ENCODE peak calls at places on chromosomes 1 and 21, in five cellular contexts. G is neural progenitor cell, P is SK-N-SH, U is HCT116, O is PC-3. B is an unnamed sample.

GRCh38 chr21:45257673-45258341 is 29.9 kb downstream of the POFUT2 start:
- DNase-seq in U (no peak), O (no peak), P (peak; percentile 32), G (peak; percentile 33), B (no peak)

GRCh38 chr1:110243581-110243980 is 33.5 kb downstream of the KCNC4 start:
- DNase-seq in G (peak; percentile 46), P (no peak), O (no peak), U (no peak), B (peak; percentile 74)

GRCh38 chr1:44040856-44041255 is 9.6 kb upstream of the SLC6A9 start:
- DNase-seq in G (no peak), P (no peak), O (peak; percentile 38), U (no peak), B (no peak)

GRCh38 chr1:156245451-156246232 is 2.2 kb downstream of the PAQR6 start:
- DNase-seq in U (no peak), P (peak; percentile 42), O (no peak), G (no peak), B (no peak)

GRCh38 chr1:113834716-113835115 is 22.4 kb upstream of the RSBN1 start:
- DNase-seq in P (no peak), O (peak; percentile 9), G (no peak), U (no peak), B (no peak)

GRCh38 chr21:15441060-15441493 is 288.7 kb upstream of the USP25 start:
- DNase-seq in O (no peak), G (peak; percentile 84), P (no peak), U (no peak), B (no peak)

GRCh38 chr1:6703016-6703415 is 1.4 kb upstream of the DNAJC11 start:
- DNase-seq in P (no peak), G (no peak), O (no peak), U (no peak), B (no peak)

GRCh38 chr1:53384796-53385195 is 56.9 kb upstream of the LRP8 start:
- DNase-seq in U (no peak), P (no peak), O (no peak), G (no peak), B (no peak)

GRCh38 chr1:10824821-10825540 is 28.5 kb upstream of the CASZ1 start:
- DNase-seq in O (peak; percentile 76), U (peak; percentile 10), G (no peak), P (no peak), B (no peak)

GRCh38 chr21:31203371-31204054 is 140.5 kb downstream of the TIAM1 start:
- DNase-seq in G (no peak), U (peak; percentile 18), P (no peak), O (peak; percentile 54), B (no peak)

GRCh38 chr21:45074048-45074817 is at the start of gene ADARB1:
- DNase-seq in P (peak; percentile 98), G (peak; percentile 90), U (no peak), O (peak; percentile 62), B (peak; percentile 75)

GRCh38 chr1:222627232-222627631 is 9.3 kb downstream of the MIA3 start:
- DNase-seq in P (no peak), G (no peak), O (peak; percentile 43), U (no peak), B (no peak)

GRCh38 chr1:31166462-31166861 is 73.2 kb downstream of the NKAIN1 start:
- DNase-seq in P (no peak), U (no peak), G (no peak), O (no peak), B (no peak)

GRCh38 chr1:19113362-19114092 is 96.5 kb downstream of the UBR4 start:
- DNase-seq in P (peak; percentile 48), O (peak; percentile 61), G (peak; percentile 39), U (peak; percentile 33), B (peak; percentile 36)

GRCh38 chr1:233844275-233844674 is 60.2 kb upstream of the SLC35F3 start:
- DNase-seq in O (no peak), U (no peak), G (no peak), P (no peak), B (no peak)

GRCh38 chr1:200224315-200224714 is 185.5 kb downstream of the ZNF281 start:
- DNase-seq in G (no peak), U (no peak), P (no peak), O (no peak), B (no peak)

GRCh38 chr1:46800742-46801141 is 1.9 kb downstream of the CYP4B1 start:
- DNase-seq in O (no peak), G (no peak), P (no peak), U (no peak), B (no peak)

GRCh38 chr1:105997516-105997915 is 1059.0 kb upstream of the PRMT6 start:
- DNase-seq in P (no peak), G (no peak), U (no peak), O (peak; percentile 65), B (no peak)

GRCh38 chr1:87119741-87120140 is 205.3 kb downstream of the HS2ST1 start:
- DNase-seq in O (no peak), P (no peak), U (no peak), G (no peak), B (no peak)

GRCh38 chr1:232074265-232074664 is 447.7 kb downstream of the DISC1 start:
- DNase-seq in G (no peak), O (no peak), P (no peak), U (no peak), B (no peak)

GRCh38 chr1:59549903-59550302 is 253.0 kb downstream of the FGGY start:
- DNase-seq in G (no peak), O (no peak), U (no peak), P (no peak), B (no peak)

GRCh38 chr1:204080163-204080903 is 7.4 kb downstream of the SOX13 start:
- DNase-seq in G (peak; percentile 94), P (peak; percentile 47), U (peak; percentile 90), O (peak; percentile 96), B (no peak)

GRCh38 chr1:12548279-12549105 is 69.5 kb downstream of the DHRS3 start:
- DNase-seq in O (no peak), U (no peak), G (no peak), P (peak; percentile 18), B (no peak)

GRCh38 chr1:3063379-3064295 is 5.4 kb upstream of the PRDM16 start:
- DNase-seq in U (no peak), O (no peak), P (no peak), G (peak; percentile 66), B (no peak)

GRCh38 chr1:82065917-82066316 is 265.2 kb downstream of the ADGRL2 start:
- DNase-seq in U (no peak), P (no peak), O (no peak), G (no peak), B (no peak)

GRCh38 chr1:207923561-207923960 is 12.6 kb upstream of the CD34 start:
- DNase-seq in G (peak; percentile 52), U (no peak), P (no peak), O (no peak), B (no peak)

DNA sequence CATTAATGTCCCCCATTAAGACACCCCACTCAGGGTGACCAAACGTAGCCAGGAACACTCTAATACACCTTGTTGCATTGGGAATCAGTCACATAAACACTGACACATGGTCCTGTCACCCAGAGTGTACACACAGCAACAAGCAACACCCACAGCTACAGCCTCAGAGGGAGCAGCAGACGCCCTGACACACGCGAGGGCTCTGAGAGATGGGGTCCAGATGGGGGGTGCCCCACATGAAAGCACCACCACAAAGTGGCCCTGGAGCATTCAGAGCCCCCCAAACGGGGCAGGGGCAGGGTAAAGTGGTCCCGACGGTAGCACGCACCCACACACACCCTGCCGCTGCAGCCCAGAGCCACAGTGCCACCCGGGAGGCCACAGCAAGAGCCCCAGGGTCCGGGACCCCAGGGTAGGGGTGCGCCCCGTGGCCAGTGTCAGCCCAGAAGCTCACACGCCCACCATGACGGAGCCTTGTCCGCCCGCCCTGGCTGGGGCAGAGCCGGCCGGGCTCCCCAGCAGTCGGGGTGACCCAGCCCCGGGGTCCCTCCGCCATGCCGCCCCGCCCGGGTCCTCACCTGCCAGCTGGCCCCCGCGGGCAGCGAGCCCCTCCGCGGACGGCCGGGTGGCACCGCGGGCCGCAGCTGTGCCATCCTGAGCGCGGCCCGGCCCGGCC is 47.3 kb downstream of the RAP1GAP start:
- DNase-seq in G (no peak), P (no peak), O (peak; percentile 29), U (no peak), B (no peak)
- TF ChIP-seq EZH2phosphoT487 in G (no peak), P (no peak), O (no peak), U (no peak), B (no peak)

GRCh38 chr1:35143737-35144508 is 49.0 kb downstream of the SFPQ start:
- DNase-seq in U (no peak), G (no peak), O (no peak), P (no peak), B (no peak)
- TF ChIP-seq EZH2phosphoT487 in U (no peak), G (no peak), O (no peak), P (no peak), B (no peak)

GRCh38 chr1:240415532-240415931 is 196.4 kb downstream of the GREM2 start:
- DNase-seq in P (no peak), G (no peak), O (peak; percentile 85), U (no peak), B (no peak)

GRCh38 chr1:240413732-240414131 is 198.2 kb downstream of the GREM2 start:
- DNase-seq in U (no peak), G (no peak), O (no peak), P (no peak), B (no peak)

GRCh38 chr1:240414237-240414636 is 197.7 kb downstream of the GREM2 start:
- DNase-seq in U (no peak), G (no peak), O (no peak), P (no peak), B (no peak)

GRCh38 chr1:240417317-240417716 is 194.6 kb downstream of the GREM2 start:
- DNase-seq in U (no peak), P (peak; percentile 11), G (no peak), O (peak; percentile 80), B (no peak)
- TF ChIP-seq EZH2phosphoT487 in U (no peak), P (no peak), G (no peak), O (no peak), B (no peak)

DNA sequence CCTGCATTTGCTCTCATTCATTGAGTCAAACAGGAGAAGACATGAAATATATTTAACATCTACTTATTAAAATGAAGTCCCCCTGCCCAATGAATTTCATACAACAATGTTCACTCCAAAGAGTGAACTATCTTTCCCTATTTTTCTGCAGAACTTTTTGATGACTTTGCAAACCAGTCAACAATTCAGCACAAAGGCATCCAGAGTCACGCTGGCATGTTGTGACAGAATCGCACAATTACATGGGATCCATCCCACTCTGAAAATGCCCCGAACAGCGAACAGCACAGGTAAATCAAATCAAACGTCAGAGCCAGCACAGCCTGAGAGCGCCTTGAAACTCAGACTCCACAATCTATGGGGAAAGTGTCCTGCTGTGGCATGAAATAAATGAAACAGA is at the start of gene DNASE2B:
- DNase-seq in U (no peak), P (no peak), O (no peak), G (no peak), B (no peak)
- TF ChIP-seq EZH2phosphoT487 in U (no peak), P (no peak), O (no peak), G (no peak), B (no peak)

GRCh38 chr1:21927531-21928237 is 9.4 kb downstream of the HSPG2 start:
- DNase-seq in U (no peak), G (no peak), O (no peak), P (no peak), B (no peak)
- TF ChIP-seq EZH2phosphoT487 in U (no peak), G (no peak), O (no peak), P (no peak), B (no peak)